ENCODE peak calls at places on chromosomes 2 and 18, in five cellular contexts. O, J, D, B and V are unnamed samples.

GRCh38 chr2:83967854-83968253 is 491.2 kb downstream of the SUCLG1 start:
- DNase-seq in O (peak), J (no peak), D (no peak), B (no peak), V (no peak)

GRCh38 chr2:129719335-129719734 is 260.1 kb upstream of the RAB6C start:
- DNase-seq in O (no peak), J (no peak), D (no peak), B (no peak), V (no peak)

GRCh38 chr2:117523267-117523666 is 291.2 kb upstream of the DDX18 start:
- DNase-seq in O (no peak), J (peak), D (peak), B (peak), V (no peak)

GRCh38 chr18:58316400-58316942 is 272.4 kb downstream of the NEDD4L start:
- DNase-seq in O (no peak), J (no peak), D (no peak), B (no peak), V (no peak)

GRCh38 chr18:72187956-72188355 is 356.2 kb downstream of the CBLN2 start:
- DNase-seq in O (no peak), J (no peak), D (no peak), B (no peak), V (no peak)

GRCh38 chr2:1674276-1674675 is 70.0 kb downstream of the PXDN start:
- DNase-seq in O (no peak), J (no peak), D (no peak), B (no peak), V (no peak)

GRCh38 chr2:240435955-240436625 is 627 bp downstream of the GPC1 start:
- DNase-seq in O (no peak), J (peak), D (no peak), B (peak), V (no peak)

GRCh38 chr2:51032748-51033355 is 920 bp upstream of the NRXN1 start:
- DNase-seq in O (no peak), J (no peak), D (no peak), B (no peak), V (no peak)

GRCh38 chr2:126696644-126697520 is 40.9 kb downstream of the GYPC start:
- DNase-seq in O (no peak), J (no peak), D (no peak), B (no peak), V (no peak)

GRCh38 chr2:208407667-208408066 is 1.1 kb downstream of the PTH2R start:
- DNase-seq in O (no peak), J (no peak), D (peak), B (no peak), V (no peak)

GRCh38 chr18:12886498-12887126 is 2.6 kb upstream of the PTPN2 start:
- DNase-seq in O (no peak), J (no peak), D (no peak), B (no peak), V (no peak)

GRCh38 chr18:48342125-48342524 is 67.1 kb downstream of the ZBTB7C start:
- DNase-seq in O (no peak), J (no peak), D (peak), B (no peak), V (no peak)

GRCh38 chr2:98869868-98870267 is 66.2 kb downstream of the CRACDL start:
- DNase-seq in O (no peak), J (no peak), D (peak), B (no peak), V (no peak)

GRCh38 chr2:216044883-216045499 is 31.6 kb upstream of the MREG start:
- DNase-seq in O (no peak), J (no peak), D (no peak), B (no peak), V (no peak)

GRCh38 chr2:11652555-11652954 is 17.4 kb downstream of the NTSR2 start:
- DNase-seq in O (no peak), J (no peak), D (no peak), B (no peak), V (no peak)

GRCh38 chr2:241149925-241150659 is at the start of gene PPP1R7:
- DNase-seq in O (peak), J (peak), D (peak), B (peak), V (peak)

GRCh38 chr2:227460833-227461232 is 11.1 kb upstream of the AGFG1 start:
- DNase-seq in O (no peak), J (no peak), D (no peak), B (no peak), V (no peak)

GRCh38 chr2:172427256-172427989 is at the start of gene ITGA6:
- DNase-seq in O (peak), J (peak), D (peak), B (peak), V (no peak)